ENCODE peak calls at places on chromosomes 4 and X, in eight cellular contexts. One of them, this sample, is unnamed.

GRCh38 chr4:15778191-15778741 is at the start of gene CD38:
- DNase-seq in foreskin fibroblast: peak; percentile 8
- DNase-seq in AG04450: no peak
- DNase-seq in epithelial cell of esophagus: no peak
- DNase-seq in astrocyte of the spinal cord: no peak
- DNase-seq in skeletal muscle cell: no peak
- DNase-seq in BJ: no peak
- DNase-seq in heart left ventricle: peak; percentile 25
- DNase-seq in this sample: no peak

GRCh38 chr4:163959932-163960331 is 465.4 kb downstream of the TMA16 start:
- DNase-seq in AG04450: no peak
- DNase-seq in foreskin fibroblast: no peak
- DNase-seq in skeletal muscle cell: no peak
- DNase-seq in epithelial cell of esophagus: no peak
- DNase-seq in heart left ventricle: no peak
- DNase-seq in astrocyte of the spinal cord: no peak
- DNase-seq in BJ: no peak
- DNase-seq in this sample: no peak

GRCh38 chrX:148958896-148959295 is 458.5 kb downstream of the AFF2 start:
- DNase-seq in heart left ventricle: no peak
- DNase-seq in AG04450: no peak
- DNase-seq in epithelial cell of esophagus: peak; percentile 38
- DNase-seq in foreskin fibroblast: no peak
- DNase-seq in skeletal muscle cell: no peak
- DNase-seq in astrocyte of the spinal cord: no peak
- DNase-seq in BJ: no peak
- DNase-seq in this sample: no peak

GRCh38 chrX:7131621-7132020 is 15.9 kb upstream of the STS start:
- DNase-seq in BJ: no peak
- DNase-seq in epithelial cell of esophagus: no peak
- DNase-seq in skeletal muscle cell: no peak
- DNase-seq in foreskin fibroblast: no peak
- DNase-seq in astrocyte of the spinal cord: no peak
- DNase-seq in heart left ventricle: no peak
- DNase-seq in AG04450: no peak
- DNase-seq in this sample: no peak

GRCh38 chr4:59258002-59258401 is 1942.1 kb upstream of the ADGRL3 start:
- DNase-seq in heart left ventricle: no peak
- DNase-seq in foreskin fibroblast: no peak
- DNase-seq in AG04450: no peak
- DNase-seq in astrocyte of the spinal cord: no peak
- DNase-seq in skeletal muscle cell: no peak
- DNase-seq in epithelial cell of esophagus: no peak
- DNase-seq in BJ: no peak
- DNase-seq in this sample: no peak

GRCh38 chrX:18886344-18887161 is 97.4 kb downstream of the PHKA2 start:
- DNase-seq in AG04450: no peak
- DNase-seq in epithelial cell of esophagus: peak; percentile 66
- DNase-seq in skeletal muscle cell: no peak
- DNase-seq in foreskin fibroblast: peak; percentile 51
- DNase-seq in astrocyte of the spinal cord: peak; percentile 37
- DNase-seq in heart left ventricle: peak; percentile 77
- DNase-seq in BJ: no peak
- DNase-seq in this sample: peak; percentile 78

GRCh38 chrX:119676949-119677653 is 15.9 kb downstream of the SEPTIN6 start:
- DNase-seq in foreskin fibroblast: no peak
- DNase-seq in BJ: no peak
- DNase-seq in epithelial cell of esophagus: no peak
- DNase-seq in skeletal muscle cell: no peak
- DNase-seq in astrocyte of the spinal cord: no peak
- DNase-seq in AG04450: no peak
- DNase-seq in heart left ventricle: no peak
- DNase-seq in this sample: no peak

GRCh38 chr4:2458546-2459491 is 10.1 kb upstream of the RNF4 start:
- DNase-seq in heart left ventricle: no peak
- DNase-seq in AG04450: no peak
- DNase-seq in BJ: no peak
- DNase-seq in epithelial cell of esophagus: no peak
- DNase-seq in skeletal muscle cell: no peak
- DNase-seq in foreskin fibroblast: no peak
- DNase-seq in astrocyte of the spinal cord: no peak
- DNase-seq in this sample: no peak

GRCh38 chr4:160493206-160493605 is 1390.3 kb downstream of the RAPGEF2 start:
- DNase-seq in epithelial cell of esophagus: no peak
- DNase-seq in heart left ventricle: peak; percentile 32
- DNase-seq in skeletal muscle cell: no peak
- DNase-seq in BJ: no peak
- DNase-seq in foreskin fibroblast: no peak
- DNase-seq in astrocyte of the spinal cord: no peak
- DNase-seq in AG04450: no peak
- DNase-seq in this sample: no peak

GRCh38 chr4:160495356-160495755 is 1392.5 kb downstream of the RAPGEF2 start:
- DNase-seq in skeletal muscle cell: no peak
- DNase-seq in epithelial cell of esophagus: no peak
- DNase-seq in AG04450: no peak
- DNase-seq in astrocyte of the spinal cord: no peak
- DNase-seq in heart left ventricle: no peak
- DNase-seq in foreskin fibroblast: no peak
- DNase-seq in BJ: no peak
- DNase-seq in this sample: no peak

DNA sequence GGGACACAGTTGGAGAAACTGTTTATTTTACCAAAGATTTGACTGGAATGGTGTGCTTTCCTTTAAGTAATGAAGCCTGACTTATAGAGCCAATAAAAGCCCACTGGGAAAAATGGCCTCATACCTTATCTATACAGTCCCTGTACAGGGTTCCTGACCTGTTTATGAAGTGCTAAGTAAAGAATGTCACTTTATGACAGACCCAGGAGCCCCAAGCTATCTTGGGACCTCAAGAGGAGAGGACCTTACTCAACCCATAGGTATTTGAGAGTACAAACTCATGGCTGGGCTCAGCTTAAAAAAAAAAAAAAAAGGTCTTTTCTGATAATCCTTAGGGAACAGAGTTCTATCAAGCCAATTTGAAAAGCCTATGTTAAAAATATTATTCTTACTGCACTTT is 1389.3 kb downstream of the RAPGEF2 start:
- DNase-seq in AG04450: no peak
- DNase-seq in astrocyte of the spinal cord: no peak
- DNase-seq in skeletal muscle cell: no peak
- DNase-seq in heart left ventricle: no peak
- DNase-seq in BJ: no peak
- DNase-seq in epithelial cell of esophagus: no peak
- DNase-seq in foreskin fibroblast: no peak
- DNase-seq in this sample: no peak
- H3K4me3 ChIP-seq in AG04450: no peak overlapping the region
- H3K4me3 ChIP-seq in astrocyte of the spinal cord: no peak overlapping the region
- H3K4me3 ChIP-seq in skeletal muscle cell: no peak overlapping the region
- H3K4me3 ChIP-seq in heart left ventricle: no peak overlapping the region
- H3K4me3 ChIP-seq in BJ: no peak overlapping the region
- H3K4me3 ChIP-seq in epithelial cell of esophagus: no peak overlapping the region
- H3K4me3 ChIP-seq in foreskin fibroblast: no peak overlapping the region
- H3K4me3 ChIP-seq in this sample: no peak overlapping the region

GRCh38 chr4:100165809-100166208 is 24.5 kb downstream of the DDIT4L start:
- DNase-seq in astrocyte of the spinal cord: no peak
- DNase-seq in foreskin fibroblast: no peak
- DNase-seq in AG04450: no peak
- DNase-seq in BJ: no peak
- DNase-seq in epithelial cell of esophagus: no peak
- DNase-seq in heart left ventricle: no peak
- DNase-seq in skeletal muscle cell: no peak
- DNase-seq in this sample: no peak

GRCh38 chr4:100169796-100170485 is 20.3 kb downstream of the DDIT4L start:
- DNase-seq in epithelial cell of esophagus: no peak
- DNase-seq in skeletal muscle cell: no peak
- DNase-seq in AG04450: no peak
- DNase-seq in astrocyte of the spinal cord: no peak
- DNase-seq in BJ: no peak
- DNase-seq in heart left ventricle: no peak
- DNase-seq in foreskin fibroblast: no peak
- DNase-seq in this sample: no peak

GRCh38 chr4:100166297-100167034 is 23.8 kb downstream of the DDIT4L start:
- DNase-seq in astrocyte of the spinal cord: no peak
- DNase-seq in skeletal muscle cell: no peak
- DNase-seq in heart left ventricle: no peak
- DNase-seq in AG04450: no peak
- DNase-seq in BJ: no peak
- DNase-seq in foreskin fibroblast: no peak
- DNase-seq in epithelial cell of esophagus: no peak
- DNase-seq in this sample: no peak

GRCh38 chr4:100170986-100171385 is 19.3 kb downstream of the DDIT4L start:
- DNase-seq in AG04450: no peak
- DNase-seq in BJ: no peak
- DNase-seq in astrocyte of the spinal cord: no peak
- DNase-seq in foreskin fibroblast: no peak
- DNase-seq in heart left ventricle: no peak
- DNase-seq in epithelial cell of esophagus: peak; percentile 9
- DNase-seq in skeletal muscle cell: no peak
- DNase-seq in this sample: no peak

DNA sequence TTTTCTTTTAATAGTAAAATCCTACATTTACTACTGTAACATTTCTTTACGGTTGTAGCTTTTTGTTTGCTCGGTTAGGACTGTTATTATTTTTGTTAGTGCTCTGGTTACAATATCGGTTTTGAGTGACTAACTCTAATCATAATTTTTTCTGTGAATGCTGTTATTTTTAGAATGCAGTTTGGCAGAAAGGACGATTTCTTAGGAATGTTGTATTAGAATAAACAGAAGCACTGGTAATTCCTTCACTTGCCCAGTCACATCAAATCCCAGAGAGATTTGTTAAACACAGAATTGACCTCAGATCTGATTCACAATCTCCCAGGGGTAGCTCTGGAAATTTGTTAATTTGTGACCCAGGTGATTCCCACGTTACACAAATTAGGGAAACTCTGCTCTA is 21.7 kb downstream of the DDIT4L start:
- DNase-seq in AG04450: no peak
- DNase-seq in heart left ventricle: no peak
- DNase-seq in foreskin fibroblast: peak; percentile 10
- DNase-seq in skeletal muscle cell: no peak
- DNase-seq in BJ: no peak
- DNase-seq in epithelial cell of esophagus: peak; percentile 2
- DNase-seq in astrocyte of the spinal cord: no peak
- DNase-seq in this sample: no peak
- H3K4me3 ChIP-seq in AG04450: no peak overlapping the region
- H3K4me3 ChIP-seq in heart left ventricle: no peak overlapping the region
- H3K4me3 ChIP-seq in foreskin fibroblast: no peak overlapping the region
- H3K4me3 ChIP-seq in skeletal muscle cell: no peak overlapping the region
- H3K4me3 ChIP-seq in BJ: no peak overlapping the region
- H3K4me3 ChIP-seq in epithelial cell of esophagus: no peak overlapping the region
- H3K4me3 ChIP-seq in astrocyte of the spinal cord: no peak overlapping the region
- H3K4me3 ChIP-seq in this sample: no peak overlapping the region

GRCh38 chr4:79855081-79855480 is 217.9 kb downstream of the ANTXR2 start:
- DNase-seq in AG04450: no peak
- DNase-seq in heart left ventricle: no peak
- DNase-seq in epithelial cell of esophagus: no peak
- DNase-seq in skeletal muscle cell: no peak
- DNase-seq in foreskin fibroblast: no peak
- DNase-seq in BJ: no peak
- DNase-seq in astrocyte of the spinal cord: peak; percentile 46
- DNase-seq in this sample: no peak

GRCh38 chr4:79852305-79852730 is 220.7 kb downstream of the ANTXR2 start:
- DNase-seq in AG04450: peak; percentile 54
- DNase-seq in skeletal muscle cell: peak; percentile 50
- DNase-seq in astrocyte of the spinal cord: peak; percentile 78
- DNase-seq in heart left ventricle: peak; percentile 5
- DNase-seq in epithelial cell of esophagus: no peak
- DNase-seq in BJ: no peak
- DNase-seq in foreskin fibroblast: no peak
- DNase-seq in this sample: no peak

GRCh38 chr4:79856196-79856595 is 216.8 kb downstream of the ANTXR2 start:
- DNase-seq in AG04450: no peak
- DNase-seq in BJ: no peak
- DNase-seq in heart left ventricle: no peak
- DNase-seq in skeletal muscle cell: no peak
- DNase-seq in epithelial cell of esophagus: no peak
- DNase-seq in foreskin fibroblast: no peak
- DNase-seq in astrocyte of the spinal cord: no peak
- DNase-seq in this sample: no peak

GRCh38 chr4:79848329-79848728 is 224.7 kb downstream of the ANTXR2 start:
- DNase-seq in epithelial cell of esophagus: peak; percentile 8
- DNase-seq in heart left ventricle: no peak
- DNase-seq in BJ: no peak
- DNase-seq in foreskin fibroblast: no peak
- DNase-seq in astrocyte of the spinal cord: no peak
- DNase-seq in AG04450: no peak
- DNase-seq in skeletal muscle cell: no peak
- DNase-seq in this sample: no peak

DNA sequence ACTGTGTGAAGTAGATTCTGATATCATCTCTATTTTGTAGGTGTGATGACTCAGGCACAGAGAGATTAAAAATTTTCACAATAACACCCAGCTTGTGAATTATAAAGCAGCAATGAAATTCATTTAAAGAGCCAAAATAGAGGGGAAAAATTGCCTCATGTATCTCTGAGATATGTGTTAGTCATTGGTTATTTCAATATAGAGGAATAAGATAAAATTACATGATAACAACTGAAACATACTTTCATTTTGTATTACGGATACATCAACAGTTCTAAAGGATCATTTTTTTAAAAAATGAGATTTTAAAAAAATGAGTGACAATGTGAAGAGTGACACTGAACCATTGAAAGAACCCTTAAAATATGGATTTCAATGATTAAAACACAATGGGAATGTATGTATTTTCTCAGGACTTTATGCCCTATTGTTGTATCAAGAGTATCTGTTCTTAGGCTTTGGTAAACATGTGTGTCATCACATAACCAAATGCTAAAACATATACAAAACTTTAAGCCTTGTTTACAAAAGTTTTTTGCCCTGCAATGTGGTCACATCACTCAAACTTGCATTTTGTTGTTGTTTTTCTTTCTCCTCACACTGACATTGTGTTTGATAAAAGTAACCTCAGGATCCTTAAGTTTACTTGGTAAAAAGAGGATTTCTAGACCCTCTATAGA is 221.3 kb downstream of the ANTXR2 start:
- DNase-seq in AG04450: no peak
- DNase-seq in foreskin fibroblast: no peak
- DNase-seq in skeletal muscle cell: no peak
- DNase-seq in astrocyte of the spinal cord: peak; percentile 19
- DNase-seq in heart left ventricle: no peak
- DNase-seq in BJ: no peak
- DNase-seq in epithelial cell of esophagus: no peak
- DNase-seq in this sample: no peak
- H3K4me3 ChIP-seq in AG04450: no peak overlapping the region
- H3K4me3 ChIP-seq in foreskin fibroblast: no peak overlapping the region
- H3K4me3 ChIP-seq in skeletal muscle cell: no peak overlapping the region
- H3K4me3 ChIP-seq in astrocyte of the spinal cord: no peak overlapping the region
- H3K4me3 ChIP-seq in heart left ventricle: no peak overlapping the region
- H3K4me3 ChIP-seq in BJ: no peak overlapping the region
- H3K4me3 ChIP-seq in epithelial cell of esophagus: no peak overlapping the region
- H3K4me3 ChIP-seq in this sample: no peak overlapping the region

DNA sequence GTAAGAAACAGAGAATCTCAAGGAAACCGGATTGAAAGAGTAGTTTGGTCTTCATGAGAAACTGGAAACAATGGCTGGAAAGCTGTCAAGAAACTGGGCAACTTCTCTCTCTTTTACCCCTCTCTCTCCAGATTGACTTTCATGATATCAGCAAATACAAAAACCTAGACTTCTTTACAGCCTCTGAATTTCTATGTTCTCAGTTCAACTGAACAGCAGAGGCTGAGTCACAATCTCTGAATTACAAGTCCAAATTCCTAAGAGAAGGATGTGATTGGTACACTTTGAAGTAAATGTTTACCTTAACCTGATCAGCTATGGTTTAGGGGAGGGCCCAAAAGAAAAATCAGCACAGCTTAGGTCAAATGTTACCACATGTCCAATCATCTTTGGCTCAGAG is 974.9 kb downstream of the RPA4 start:
- DNase-seq in AG04450: no peak
- DNase-seq in heart left ventricle: no peak
- DNase-seq in epithelial cell of esophagus: peak; percentile 15
- DNase-seq in astrocyte of the spinal cord: no peak
- DNase-seq in BJ: no peak
- DNase-seq in skeletal muscle cell: no peak
- DNase-seq in foreskin fibroblast: no peak
- DNase-seq in this sample: no peak
- H3K4me3 ChIP-seq in AG04450: no peak overlapping the region
- H3K4me3 ChIP-seq in heart left ventricle: no peak overlapping the region
- H3K4me3 ChIP-seq in epithelial cell of esophagus: no peak overlapping the region
- H3K4me3 ChIP-seq in astrocyte of the spinal cord: no peak overlapping the region
- H3K4me3 ChIP-seq in BJ: no peak overlapping the region
- H3K4me3 ChIP-seq in skeletal muscle cell: no peak overlapping the region
- H3K4me3 ChIP-seq in foreskin fibroblast: no peak overlapping the region
- H3K4me3 ChIP-seq in this sample: no peak overlapping the region